ENCODE peak calls at places on chromosomes 6 and 20, in five cellular contexts. N, M, H, R and E are unnamed samples.

GRCh38 chr20:46934746-46935283 is 40.2 kb downstream of the EYA2 start:
- DNase-seq in R (no peak), H (no peak), N (no peak), M (no peak), E (no peak)

GRCh38 chr20:19986419-19986818 is 30.7 kb upstream of the NAA20 start:
- DNase-seq in R (no peak), M (no peak), H (no peak), N (no peak), E (peak)

GRCh38 chr20:39851459-39851858 is 837.6 kb downstream of the MAFB start:
- DNase-seq in R (no peak), M (no peak), N (peak), H (no peak), E (no peak)

GRCh38 chr6:32369678-32370077 is 2.0 kb downstream of the TSBP1 start:
- DNase-seq in M (no peak), R (no peak), H (peak), N (peak), E (peak)

GRCh38 chr20:13659288-13659687 is 20.6 kb upstream of the TASP1 start:
- DNase-seq in N (no peak), H (no peak), M (no peak), R (no peak), E (no peak)

GRCh38 chr20:8844179-8844578 is 224.7 kb upstream of the PLCB4 start:
- DNase-seq in N (no peak), M (no peak), H (no peak), R (no peak), E (no peak)

GRCh38 chr6:75283907-75284284 is 696 bp downstream of the TMEM30A start:
- DNase-seq in R (no peak), N (no peak), M (no peak), H (no peak), E (no peak)

GRCh38 chr20:53335509-53335908 is 258.1 kb downstream of the ZNF217 start:
- DNase-seq in H (no peak), M (no peak), N (no peak), R (no peak), E (no peak)

GRCh38 chr20:44423480-44423879 is 52.2 kb upstream of the TTPAL start:
- DNase-seq in H (no peak), N (no peak), R (no peak), M (no peak), E (no peak)

GRCh38 chr6:125888989-125889656 is 67.4 kb upstream of the HINT3 start:
- DNase-seq in N (no peak), H (peak), M (no peak), R (no peak), E (peak)

GRCh38 chr6:163438940-163439335 is 24.4 kb downstream of the QKI start:
- DNase-seq in R (peak), M (peak), H (no peak), N (no peak), E (no peak)

GRCh38 chr20:1467355-1468116 is 887 bp upstream of the NSFL1C start:
- DNase-seq in M (peak), H (no peak), N (no peak), R (no peak), E (no peak)

GRCh38 chr6:79030511-79030910 is 47.5 kb downstream of the PHIP start:
- DNase-seq in N (no peak), H (no peak), M (no peak), R (no peak), E (no peak)

GRCh38 chr6:13395272-13396237 is 67.2 kb upstream of the TBC1D7 start:
- DNase-seq in M (no peak), H (no peak), N (no peak), R (no peak), E (peak)

GRCh38 chr6:159645659-159646058 is 47.4 kb downstream of the SOD2 start:
- DNase-seq in R (no peak), N (no peak), M (no peak), H (no peak), E (peak)

GRCh38 chr6:55469829-55470438 is 109.1 kb downstream of the HMGCLL1 start:
- DNase-seq in H (no peak), N (no peak), R (no peak), M (no peak), E (peak)

GRCh38 chr20:17884318-17885003 is 84.1 kb downstream of the SNX5 start:
- DNase-seq in H (no peak), M (no peak), R (no peak), N (no peak), E (no peak)

GRCh38 chr6:41370488-41371111 is 35.2 kb downstream of the NCR2 start:
- DNase-seq in M (no peak), N (no peak), R (no peak), H (no peak), E (no peak)

GRCh38 chr6:149763866-149764265 is 14.3 kb downstream of the PCMT1 start:
- DNase-seq in H (no peak), N (no peak), M (no peak), R (no peak), E (peak)

GRCh38 chr6:148573922-148574321 is 172.9 kb upstream of the UST start:
- DNase-seq in H (no peak), N (no peak), R (no peak), M (no peak), E (no peak)

DNA sequence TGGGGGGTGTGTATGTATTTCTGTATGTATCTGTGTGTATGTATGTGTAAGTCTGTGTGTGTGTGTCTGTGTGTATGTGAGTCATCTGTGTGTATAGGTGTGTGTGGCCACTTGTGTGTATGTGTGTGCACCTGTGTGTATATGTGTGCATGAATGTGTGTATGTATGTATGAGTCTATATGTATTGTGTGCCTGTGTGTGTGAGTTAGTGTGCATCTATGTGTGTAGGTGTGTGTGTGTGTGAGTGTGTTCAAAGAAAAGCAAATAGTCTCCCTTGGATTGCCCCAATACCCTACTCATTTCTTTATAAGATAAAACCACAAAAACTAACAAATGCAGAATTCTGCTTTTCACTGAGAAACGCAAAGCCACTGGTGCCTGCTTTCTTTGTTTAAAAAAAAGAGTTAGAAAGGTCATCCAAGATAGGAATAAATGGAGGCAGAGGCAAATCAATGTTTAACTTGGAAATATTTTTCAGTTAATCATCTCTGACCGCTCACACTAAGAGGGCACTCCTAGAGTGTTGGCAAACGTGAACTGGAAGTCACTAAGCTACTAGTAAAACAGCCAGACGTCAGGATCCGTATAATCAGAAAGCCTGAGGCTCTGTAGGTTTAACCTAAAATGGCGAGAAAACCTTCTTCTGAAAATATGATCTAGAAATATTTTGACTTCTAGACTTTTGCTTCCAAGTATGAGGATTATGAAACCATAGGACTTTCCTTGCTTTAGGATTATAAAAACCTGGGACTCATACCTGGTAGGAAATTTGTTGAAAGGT is 37.4 kb upstream of the JAG1 start:
- DNase-seq in M (no peak), R (no peak), H (no peak), N (peak), E (no peak)
- H3K4me3 ChIP-seq in M (no peak), R (no peak), H (no peak), N (no peak), E (no peak)

DNA sequence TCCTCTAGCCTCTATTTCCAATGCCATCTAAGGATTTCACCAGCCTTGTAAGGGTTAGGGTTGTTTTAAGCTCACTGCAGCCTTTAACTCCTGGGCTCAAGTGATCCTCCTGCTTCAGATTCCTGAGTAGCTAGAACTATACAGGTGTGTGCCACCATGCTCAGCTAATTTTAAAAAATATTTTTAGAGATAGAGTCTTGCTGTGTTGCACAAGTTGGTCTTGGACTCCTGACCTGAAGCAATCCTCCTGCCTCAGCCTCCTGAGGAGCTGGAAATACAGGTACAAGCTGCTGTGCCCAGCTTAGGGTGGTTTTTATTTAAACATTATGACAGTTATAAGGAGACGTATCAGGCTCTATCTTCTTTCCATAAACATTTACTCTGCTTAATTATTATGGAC is 26.5 kb downstream of the ANKRD6 start:
- DNase-seq in H (no peak), R (no peak), N (no peak), M (no peak), E (no peak)
- TF ChIP-seq CTCF in H (no peak), R (no peak), N (no peak), M (no peak), E (no peak)

DNA sequence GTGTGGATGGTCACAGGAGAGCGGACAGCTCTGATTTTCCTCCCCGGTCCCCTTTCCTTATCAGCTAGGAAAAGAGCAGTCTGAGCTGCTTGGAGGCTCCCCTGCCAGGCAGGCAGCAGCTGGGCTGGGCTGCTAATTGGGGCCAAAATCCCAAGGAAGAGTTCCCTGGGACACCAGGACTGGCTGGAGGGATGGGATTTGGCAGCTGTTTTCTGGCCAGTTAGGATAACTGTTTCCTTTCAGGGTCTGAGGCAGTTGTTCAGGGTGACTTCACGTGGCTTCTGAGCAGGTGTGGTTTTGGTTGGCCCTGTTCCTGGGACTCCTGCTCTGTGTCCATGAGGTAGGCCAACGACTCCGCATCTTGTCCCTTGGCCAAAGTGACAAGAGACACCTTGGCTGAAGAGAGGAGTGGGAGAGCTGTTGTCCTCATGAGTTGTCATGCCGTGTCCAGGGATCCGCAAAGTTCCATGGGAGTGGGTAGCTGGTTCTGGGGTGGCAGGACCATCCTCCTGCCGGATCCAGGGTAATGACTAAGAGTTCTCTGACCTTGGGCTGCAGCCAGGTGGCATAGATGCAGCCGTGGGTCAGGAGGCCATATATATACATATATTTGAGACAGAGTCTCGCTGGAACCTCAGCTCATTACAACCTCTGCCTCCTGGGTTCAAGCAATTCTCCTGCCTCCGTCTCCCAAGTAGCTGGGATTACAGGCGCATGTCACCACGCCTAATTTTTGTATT is 21.2 kb downstream of the MRPS18A start:
- DNase-seq in R (no peak), H (no peak), M (no peak), N (no peak), E (no peak)
- H3K4me3 ChIP-seq in R (no peak), H (no peak), M (no peak), N (no peak), E (no peak)

DNA sequence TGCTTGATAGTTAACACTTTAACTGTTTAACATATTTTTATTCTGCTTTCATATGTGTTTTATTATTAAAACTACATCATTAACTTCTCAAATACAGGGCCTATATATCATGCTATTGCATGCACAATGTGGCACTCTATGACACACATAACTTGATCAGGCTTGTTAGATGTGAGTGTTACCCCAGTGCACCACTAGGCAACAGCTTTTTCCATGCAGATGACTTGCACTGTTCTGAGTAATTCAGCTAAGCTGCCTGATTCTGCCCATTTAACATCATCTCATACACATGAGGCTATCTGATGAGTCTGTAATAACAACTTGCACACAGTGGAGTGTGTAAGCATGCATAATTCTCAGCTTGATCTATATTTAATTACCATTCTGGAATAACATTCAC is 83.0 kb downstream of the GRM1 start:
- DNase-seq in M (no peak), H (no peak), R (no peak), N (no peak), E (no peak)
- TF ChIP-seq CTCF in M (no peak), H (no peak), R (no peak), N (no peak), E (no peak)

DNA sequence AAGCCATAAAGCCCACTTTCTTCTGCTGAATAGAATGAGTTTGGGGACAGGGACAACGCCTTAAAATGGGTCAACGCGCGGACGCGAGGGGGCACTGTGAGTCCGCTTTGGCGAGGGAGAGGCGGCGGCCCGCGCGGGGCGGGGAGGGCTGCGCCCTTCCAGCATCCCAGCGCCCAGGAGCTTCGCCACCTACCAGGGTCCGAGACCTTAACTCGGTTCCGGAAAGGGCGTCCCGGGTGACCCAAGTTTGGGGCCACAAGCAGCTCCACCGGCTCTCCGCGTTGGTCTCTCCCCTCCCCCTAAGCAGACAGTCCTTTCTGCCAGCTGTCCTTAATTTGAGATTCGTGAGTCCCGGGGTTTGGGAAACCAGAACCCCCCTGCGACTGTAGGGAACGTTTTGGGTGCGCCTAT is 1.8 kb upstream of the SAMD5 start:
- DNase-seq in H (no peak), R (peak), M (peak), N (no peak), E (peak)
- H3K4me3 ChIP-seq in H (peak), R (peak), M (peak), N (peak), E (peak)

GRCh38 chr6:29375191-29375590 is at the start of gene OR12D3:
- DNase-seq in N (no peak), R (no peak), M (no peak), H (no peak), E (no peak)

GRCh38 chr6:29376003-29376402 is 912 bp upstream of the OR12D3 start:
- DNase-seq in R (no peak), N (no peak), M (no peak), H (peak), E (peak)
- TF ChIP-seq CTCF in R (no peak), N (peak), M (no peak), H (no peak), E (no peak)

DNA sequence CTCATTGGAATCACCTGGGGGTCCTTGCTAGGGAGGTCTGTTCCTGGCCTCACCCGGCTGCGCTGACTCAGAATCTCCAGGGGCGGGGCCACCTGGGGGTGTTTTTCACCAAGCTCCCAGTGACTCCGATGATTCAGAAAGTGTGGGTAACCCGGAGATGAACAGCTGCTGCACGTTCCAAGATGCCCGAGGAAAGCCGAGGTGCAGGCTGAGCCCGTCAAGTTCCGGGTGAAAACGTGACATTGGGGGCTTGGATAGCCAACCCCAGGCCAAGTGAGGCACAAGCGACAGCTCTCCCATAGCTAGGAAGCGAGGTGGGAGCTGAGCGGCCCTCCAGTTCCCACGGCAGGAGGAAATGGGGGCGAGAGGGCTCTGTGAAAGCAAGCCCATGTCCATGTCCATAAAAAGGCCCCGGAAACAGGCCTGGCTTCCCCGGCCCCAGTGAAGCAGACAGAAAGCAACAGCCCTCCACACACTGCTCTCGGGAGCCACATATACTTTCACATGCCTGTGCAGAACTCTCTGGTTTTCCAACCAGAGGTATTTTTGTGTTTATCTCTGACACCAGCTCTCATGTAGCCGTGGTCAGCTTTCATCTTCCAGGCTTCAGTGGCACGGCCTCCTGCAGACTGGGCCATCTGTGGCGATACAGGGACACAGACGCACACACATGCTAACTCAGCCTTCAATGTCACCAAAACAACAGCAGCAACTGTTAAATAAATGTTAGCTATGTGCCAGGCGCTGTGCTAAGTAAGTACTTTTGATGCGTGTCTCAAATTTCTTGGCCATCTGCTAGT is 90.6 kb upstream of the CCDC28A start:
- DNase-seq in R (no peak), H (no peak), M (no peak), N (no peak), E (peak)
- H3K4me3 ChIP-seq in R (no peak), H (no peak), M (no peak), N (no peak), E (no peak)

DNA sequence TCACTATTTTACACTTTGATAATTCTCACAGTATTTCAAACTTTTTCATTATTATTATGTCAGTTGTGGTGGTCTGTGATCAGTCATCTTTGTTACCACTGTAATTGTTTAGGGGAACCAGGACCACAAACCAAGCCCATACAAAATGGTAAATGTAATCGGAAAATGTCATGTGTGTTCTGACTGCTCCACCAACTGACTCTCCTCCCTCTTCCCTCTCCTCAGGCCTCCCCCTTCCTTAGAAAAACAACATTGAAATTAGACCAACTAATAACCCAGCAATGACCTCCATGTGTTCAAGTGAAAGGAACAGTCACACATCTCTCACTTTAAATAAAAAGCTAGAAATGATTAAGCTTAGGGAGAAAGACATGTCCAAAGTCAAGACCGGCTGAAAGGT is 63.8 kb downstream of the GMDS start:
- DNase-seq in H (no peak), M (no peak), R (no peak), N (no peak), E (no peak)
- TF ChIP-seq CTCF in H (no peak), M (no peak), R (no peak), N (no peak), E (no peak)

GRCh38 chr6:89028774-89029173 is 51.8 kb upstream of the PNRC1 start:
- DNase-seq in M (no peak), R (no peak), H (no peak), N (no peak), E (no peak)

GRCh38 chr6:89037156-89037900 is 43.2 kb upstream of the PNRC1 start:
- DNase-seq in M (no peak), R (no peak), N (peak), H (no peak), E (no peak)

GRCh38 chr6:89035252-89036106 is 45.1 kb upstream of the PNRC1 start:
- DNase-seq in R (peak), H (no peak), M (peak), N (peak), E (peak)

GRCh38 chr6:89032599-89032998 is 48.0 kb upstream of the PNRC1 start:
- DNase-seq in R (no peak), N (no peak), M (no peak), H (no peak), E (peak)

GRCh38 chr6:89034586-89035251 is 45.8 kb upstream of the PNRC1 start:
- DNase-seq in N (peak), H (no peak), M (peak), R (no peak), E (peak)
- H3K4me3 ChIP-seq in N (peak), H (no peak), M (peak), R (no peak), E (no peak)

DNA sequence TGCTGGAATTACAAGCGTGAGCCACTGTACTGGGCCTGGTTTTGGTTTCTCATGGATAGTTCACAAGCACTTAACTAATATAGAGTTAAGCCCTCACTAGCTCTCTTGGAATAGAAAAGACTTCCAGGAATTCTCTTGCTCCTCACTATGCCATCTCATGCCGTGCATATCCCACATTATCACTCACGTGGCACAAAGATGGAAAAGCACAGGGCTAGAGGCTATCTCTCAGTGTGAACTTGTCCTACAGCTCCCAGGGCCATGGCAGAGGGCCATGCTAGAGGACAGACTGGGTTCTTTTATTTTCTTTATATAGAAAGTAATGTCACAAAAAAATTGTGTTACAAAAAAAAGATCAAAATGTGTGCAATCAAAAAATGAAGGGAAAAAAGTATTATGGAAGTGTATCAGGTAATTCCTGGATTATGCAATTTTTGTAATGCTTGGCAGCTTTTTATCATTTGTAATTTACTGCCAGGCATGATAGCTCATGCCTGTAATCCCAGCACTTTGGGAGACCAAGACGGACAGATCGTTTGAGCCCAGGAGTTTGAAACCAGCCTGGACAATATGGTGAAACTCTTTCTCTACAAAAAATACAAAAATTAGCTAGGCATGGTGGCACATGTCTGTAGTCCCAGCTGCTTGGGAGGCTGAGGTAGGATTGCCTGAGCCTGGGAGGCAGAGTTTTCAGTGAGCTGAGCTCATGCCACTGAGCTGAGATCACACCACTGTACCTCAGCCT is 6.4 kb upstream of the SLC2A12 start:
- DNase-seq in H (no peak), M (no peak), R (no peak), N (no peak), E (no peak)
- TF ChIP-seq CTCF in H (no peak), M (no peak), R (no peak), N (no peak), E (no peak)